ENCODE peak calls at places on chromosomes 11 and 22, in six cellular contexts. O is cardiac fibroblast, E is heart right ventricle, C is nephron progenitor cell, R is glutamatergic neuron, V is GM10248. U is an unnamed sample.
A peak's percentile ranks its signal among the peaks of the same experiment; 100 is the strongest.

GRCh38 chr11:2303627-2304155 is 1.9 kb downstream of the TSPAN32 start:
- DNase-seq in V (no peak), E (peak; percentile 66), O (no peak), C (no peak), R (no peak), U (no peak)

GRCh38 chr22:30221121-30221992 is 25.2 kb downstream of the LIF start:
- DNase-seq in R (no peak), E (no peak), O (no peak), C (no peak), V (peak; percentile 58), U (no peak)

GRCh38 chr11:83725718-83726117 is 439.6 kb upstream of the CCDC90B start:
- DNase-seq in C (no peak), O (peak; percentile 3), V (peak; percentile 18), R (no peak), E (no peak), U (no peak)

GRCh38 chr11:14522245-14522644 is 2.1 kb upstream of the PSMA1 start:
- DNase-seq in C (no peak), V (no peak), E (no peak), R (no peak), O (no peak), U (no peak)

GRCh38 chr11:105000797-105001196 is 22.2 kb downstream of the CASP5 start:
- DNase-seq in E (peak; percentile 14), V (peak; percentile 38), C (no peak), O (no peak), R (peak; percentile 31), U (no peak)

GRCh38 chr11:132851247-132851646 is 681.1 kb downstream of the OPCML start:
- DNase-seq in O (no peak), R (no peak), C (no peak), E (no peak), V (no peak), U (no peak)

GRCh38 chr11:77506857-77507256 is 33.0 kb upstream of the PAK1 start:
- DNase-seq in V (no peak), O (no peak), R (no peak), C (no peak), E (no peak), U (no peak)

GRCh38 chr11:103109818-103110388 is 677 bp downstream of the DYNC2H1 start:
- DNase-seq in O (peak; percentile 16), R (peak; percentile 23), E (no peak), V (peak; percentile 9), C (peak; percentile 19), U (no peak)

GRCh38 chr11:73099512-73100266 is 42.4 kb downstream of the FCHSD2 start:
- DNase-seq in C (no peak), V (no peak), R (no peak), O (no peak), E (no peak), U (no peak)

GRCh38 chr11:85062626-85063025 is 564.5 kb downstream of the DLG2 start:
- DNase-seq in O (no peak), C (no peak), E (no peak), R (no peak), V (peak; percentile 5), U (no peak)

GRCh38 chr11:117823941-117824420 is 563 bp downstream of the FXYD2 start:
- DNase-seq in E (peak; percentile 81), O (peak; percentile 86), R (peak; percentile 46), C (no peak), V (no peak), U (no peak)

GRCh38 chr11:23079382-23079813 is 219.1 kb upstream of the CCDC179 start:
- DNase-seq in O (no peak), R (no peak), V (peak; percentile 11), C (no peak), E (no peak), U (no peak)

GRCh38 chr11:15206791-15207190 is 92.1 kb downstream of the INSC start:
- DNase-seq in E (no peak), V (no peak), C (no peak), R (no peak), O (no peak), U (no peak)

GRCh38 chr22:23649071-23649501 is 17.0 kb upstream of the DRICH1 start:
- DNase-seq in O (no peak), C (no peak), E (no peak), R (no peak), V (no peak), U (no peak)

GRCh38 chr11:62391642-62392425 is 27.0 kb upstream of the SCGB1A1 start:
- DNase-seq in V (no peak), O (no peak), C (no peak), E (no peak), R (no peak), U (no peak)

GRCh38 chr11:62392506-62392905 is 26.3 kb upstream of the SCGB1A1 start:
- DNase-seq in E (no peak), C (no peak), R (no peak), O (no peak), V (no peak), U (no peak)

GRCh38 chr11:62393735-62394134 is 25.1 kb upstream of the SCGB1A1 start:
- DNase-seq in E (no peak), V (no peak), R (no peak), O (no peak), C (no peak), U (no peak)

GRCh38 chr11:62394825-62395538 is 23.9 kb upstream of the SCGB1A1 start:
- DNase-seq in E (peak; percentile 81), C (peak; percentile 80), V (peak; percentile 81), O (peak; percentile 91), R (peak; percentile 76), U (peak; percentile 48)

GRCh38 chr11:62392944-62393628 is 25.7 kb upstream of the SCGB1A1 start:
- DNase-seq in O (no peak), V (peak; percentile 30), C (no peak), R (no peak), E (no peak), U (no peak)
- TF ChIP-seq CTCF in O (peak; percentile 12), V (no peak), C (no peak), R (no peak), E (no peak), U (no peak)

DNA sequence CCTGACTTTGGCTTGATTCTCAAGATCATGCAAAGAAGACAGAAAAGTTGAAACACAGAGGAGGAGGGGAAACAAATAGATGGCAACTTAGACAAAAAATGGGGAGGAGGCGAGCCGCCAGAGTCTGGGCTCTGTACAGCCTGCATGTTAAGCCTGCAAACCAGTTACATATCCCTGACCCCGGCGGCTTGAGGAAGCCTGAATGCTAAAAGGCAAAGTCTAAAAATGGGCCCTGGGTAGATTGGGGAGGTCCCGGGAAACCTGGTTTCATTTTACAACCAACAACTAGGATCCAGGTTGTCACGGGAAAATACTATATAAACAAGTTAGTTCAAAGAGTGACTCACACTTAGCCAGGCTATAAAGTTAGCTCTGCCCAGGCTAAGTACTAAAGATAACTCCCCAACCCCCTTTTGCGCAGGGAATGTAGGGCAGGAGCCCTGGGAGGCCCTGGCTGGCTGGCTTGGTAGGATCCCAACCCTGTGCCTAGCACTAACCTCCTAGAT is 18.8 kb upstream of the ZBTB16 start:
- DNase-seq in E (no peak), V (no peak), R (no peak), C (no peak), O (peak; percentile 78), U (no peak)
- TF ChIP-seq CTCF in E (no peak), V (no peak), R (no peak), C (no peak), O (no peak), U (no peak)

DNA sequence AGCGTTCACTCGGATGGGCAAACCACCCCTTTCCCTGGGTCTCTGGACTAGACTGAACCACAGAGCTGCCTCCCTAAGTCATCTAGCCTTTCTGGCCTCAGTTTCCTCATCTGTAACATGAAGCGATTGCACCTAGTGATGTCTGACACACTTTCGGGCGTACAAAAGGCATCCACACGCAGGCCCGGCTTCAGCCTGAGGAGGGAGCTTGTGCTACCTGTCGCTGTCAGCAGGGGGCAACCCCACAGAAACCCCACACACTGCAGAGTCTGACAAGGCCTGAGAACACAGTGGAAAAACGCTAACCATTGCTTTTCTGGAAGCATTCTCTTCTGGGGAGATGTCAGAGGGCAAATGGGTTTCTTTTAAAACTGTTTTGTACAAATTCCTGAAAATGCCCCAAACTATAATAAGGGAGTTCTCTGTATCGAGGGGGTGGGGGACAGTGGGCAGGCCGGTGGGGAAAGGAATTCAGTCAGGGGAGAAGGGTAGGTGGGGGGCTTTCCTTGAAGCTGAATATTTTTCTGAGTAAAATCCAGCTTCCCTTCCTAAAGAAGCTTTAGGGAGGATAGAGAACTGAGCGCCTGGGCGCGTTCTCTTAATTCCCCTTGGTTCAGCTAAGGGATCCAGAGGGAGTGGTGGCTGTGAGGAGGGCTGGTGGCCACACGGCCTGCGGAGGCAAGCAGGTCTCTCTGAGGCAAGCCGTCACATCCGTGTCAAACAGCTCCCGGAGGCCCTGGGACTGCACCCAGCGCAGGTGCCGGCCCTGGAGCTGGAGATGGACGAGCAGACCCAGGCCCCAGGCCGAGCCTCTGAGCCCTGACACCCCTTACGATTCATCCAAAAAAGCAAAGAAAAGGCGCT is 552 bp downstream of the ELF5 start:
- DNase-seq in V (peak; percentile 77), E (peak; percentile 31), O (peak; percentile 59), R (peak; percentile 78), C (peak; percentile 67), U (peak; percentile 66)
- TF ChIP-seq CTCF in V (peak; percentile 73), E (peak; percentile 58), O (peak; percentile 95), R (peak; percentile 89), C (peak; percentile 61), U (peak; percentile 83)

GRCh38 chr11:107860688-107861087 is 2.1 kb upstream of the SLC35F2 start:
- DNase-seq in E (no peak), R (no peak), O (no peak), V (no peak), C (no peak), U (no peak)
- TF ChIP-seq CTCF in E (no peak), R (no peak), O (no peak), V (no peak), C (no peak), U (peak; percentile 26)

GRCh38 chr11:67638535-67639437 is 777 bp downstream of the TBX10 start:
- DNase-seq in E (no peak), V (no peak), C (no peak), R (no peak), O (no peak), U (no peak)

GRCh38 chr11:67639438-67639859 is at the start of gene TBX10:
- DNase-seq in V (no peak), C (no peak), R (no peak), E (no peak), O (no peak), U (no peak)

GRCh38 chr11:67641302-67642147 is 2.0 kb upstream of the TBX10 start:
- DNase-seq in R (no peak), E (no peak), O (no peak), C (no peak), V (no peak), U (no peak)

GRCh38 chr11:67640758-67641113 is 1.2 kb upstream of the TBX10 start:
- DNase-seq in R (no peak), E (no peak), V (no peak), O (no peak), C (no peak), U (no peak)

DNA sequence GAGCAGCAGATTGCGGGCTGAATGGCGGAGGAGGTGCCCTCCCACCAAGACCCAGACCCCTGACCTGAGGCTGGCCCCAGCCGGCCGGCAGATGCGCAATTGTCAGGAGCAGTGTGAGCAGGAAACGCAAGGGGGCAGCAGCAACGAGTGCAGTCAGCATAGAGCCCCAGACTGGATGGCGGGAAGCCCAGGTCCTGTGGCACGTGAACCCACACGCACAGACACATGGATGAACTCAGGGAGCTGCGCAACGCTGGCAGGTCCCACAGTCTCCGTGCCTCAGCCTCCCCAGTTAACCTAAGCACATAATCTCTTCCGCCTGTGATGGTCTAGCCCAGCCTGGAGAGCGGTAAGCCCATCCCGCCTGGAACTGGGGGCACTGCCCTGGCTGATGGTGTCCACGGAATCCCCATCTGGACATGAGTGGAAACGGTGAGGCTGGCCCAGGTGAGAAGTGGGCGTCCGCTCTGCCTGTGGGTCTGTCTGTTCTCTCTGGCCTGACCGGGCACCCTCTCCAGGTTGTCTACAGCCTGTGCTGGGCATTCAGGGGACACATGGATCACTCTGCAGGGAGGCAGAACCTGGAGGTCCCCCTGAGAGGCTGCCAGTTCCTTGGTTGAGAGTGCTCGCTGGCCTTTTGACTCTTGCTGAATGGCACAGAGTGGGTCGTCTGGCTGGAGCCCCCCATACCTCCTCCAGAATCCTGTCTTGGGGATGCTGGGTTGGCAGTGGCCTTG is 626 bp upstream of the TBX10 start:
- DNase-seq in C (peak; percentile 81), O (peak; percentile 60), E (peak; percentile 50), R (peak; percentile 79), V (peak; percentile 80), U (peak; percentile 73)
- TF ChIP-seq CTCF in C (peak; percentile 69), O (peak; percentile 78), E (peak; percentile 61), R (peak; percentile 70), V (peak; percentile 81), U (peak; percentile 71)